ENCODE peak calls at places on chromosome 4, in six cellular contexts. One of them, this sample, is unnamed.

GRCh38 chr4:87227704-87228560 is 7.5 kb upstream of the KLHL8 start:
- DNase-seq in ovary: no peak
- DNase-seq in fibroblast of lung: no peak
- DNase-seq in GM23338: no peak
- DNase-seq in IMR-90: no peak
- DNase-seq in heart right ventricle: no peak
- DNase-seq in this sample: no peak

GRCh38 chr4:37628977-37629609 is 57.1 kb downstream of the RELL1 start:
- DNase-seq in GM23338: no peak
- DNase-seq in heart right ventricle: no peak
- DNase-seq in fibroblast of lung: peak; percentile 81
- DNase-seq in IMR-90: peak; percentile 87
- DNase-seq in ovary: no peak
- DNase-seq in this sample: no peak

GRCh38 chr4:73573794-73574528 is 46.3 kb downstream of the RASSF6 start:
- DNase-seq in heart right ventricle: no peak
- DNase-seq in GM23338: peak; percentile 96
- DNase-seq in fibroblast of lung: peak; percentile 67
- DNase-seq in ovary: peak; percentile 66
- DNase-seq in IMR-90: peak; percentile 82
- DNase-seq in this sample: peak; percentile 52

GRCh38 chr4:10006604-10007435 is 14.5 kb downstream of the SLC2A9 start:
- DNase-seq in ovary: no peak
- DNase-seq in heart right ventricle: no peak
- DNase-seq in IMR-90: no peak
- DNase-seq in GM23338: no peak
- DNase-seq in fibroblast of lung: peak; percentile 42
- DNase-seq in this sample: peak; percentile 38

GRCh38 chr4:40514409-40515025 is 115.1 kb downstream of the RBM47 start:
- DNase-seq in heart right ventricle: no peak
- DNase-seq in GM23338: no peak
- DNase-seq in IMR-90: no peak
- DNase-seq in fibroblast of lung: no peak
- DNase-seq in ovary: no peak
- DNase-seq in this sample: no peak

GRCh38 chr4:92101609-92102231 is 202.0 kb upstream of the GRID2 start:
- DNase-seq in fibroblast of lung: peak; percentile 78
- DNase-seq in ovary: no peak
- DNase-seq in GM23338: no peak
- DNase-seq in heart right ventricle: no peak
- DNase-seq in IMR-90: peak; percentile 15
- DNase-seq in this sample: no peak

GRCh38 chr4:100876546-100876945 is 358.7 kb upstream of the EMCN start:
- DNase-seq in GM23338: no peak
- DNase-seq in fibroblast of lung: no peak
- DNase-seq in ovary: no peak
- DNase-seq in heart right ventricle: no peak
- DNase-seq in IMR-90: no peak
- DNase-seq in this sample: no peak

GRCh38 chr4:140367738-140368137 is 5.7 kb upstream of the SCOC start:
- DNase-seq in fibroblast of lung: peak; percentile 74
- DNase-seq in ovary: no peak
- DNase-seq in heart right ventricle: no peak
- DNase-seq in GM23338: no peak
- DNase-seq in IMR-90: peak; percentile 58
- DNase-seq in this sample: no peak

GRCh38 chr4:121950680-121951569 is 935 bp downstream of the TRPC3 start:
- DNase-seq in fibroblast of lung: peak; percentile 23
- DNase-seq in GM23338: peak; percentile 44
- DNase-seq in IMR-90: peak; percentile 18
- DNase-seq in ovary: no peak
- DNase-seq in heart right ventricle: peak; percentile 18
- DNase-seq in this sample: no peak

GRCh38 chr4:85756938-85757337 is 282.0 kb downstream of the ARHGAP24 start:
- DNase-seq in ovary: no peak
- DNase-seq in GM23338: peak; percentile 65
- DNase-seq in IMR-90: peak; percentile 62
- DNase-seq in fibroblast of lung: peak; percentile 43
- DNase-seq in heart right ventricle: no peak
- DNase-seq in this sample: no peak

GRCh38 chr4:1330761-1331590 is 16.0 kb upstream of the UVSSA start:
- DNase-seq in ovary: no peak
- DNase-seq in heart right ventricle: no peak
- DNase-seq in IMR-90: no peak
- DNase-seq in fibroblast of lung: no peak
- DNase-seq in GM23338: no peak
- DNase-seq in this sample: no peak

GRCh38 chr4:146112389-146112788 is 63.1 kb upstream of the LSM6 start:
- DNase-seq in IMR-90: no peak
- DNase-seq in fibroblast of lung: no peak
- DNase-seq in ovary: no peak
- DNase-seq in heart right ventricle: no peak
- DNase-seq in GM23338: no peak
- DNase-seq in this sample: no peak

GRCh38 chr4:10032625-10033024 is 11.3 kb upstream of the SLC2A9 start:
- DNase-seq in IMR-90: peak; percentile 75
- DNase-seq in GM23338: no peak
- DNase-seq in heart right ventricle: no peak
- DNase-seq in ovary: no peak
- DNase-seq in fibroblast of lung: peak; percentile 86
- DNase-seq in this sample: no peak

GRCh38 chr4:173521474-173522159 is 8.4 kb downstream of the HAND2 start:
- DNase-seq in ovary: no peak
- DNase-seq in heart right ventricle: peak; percentile 61
- DNase-seq in IMR-90: no peak
- DNase-seq in GM23338: peak; percentile 35
- DNase-seq in fibroblast of lung: no peak
- DNase-seq in this sample: no peak

GRCh38 chr4:5478116-5478515 is 230.2 kb downstream of the EVC2 start:
- DNase-seq in fibroblast of lung: no peak
- DNase-seq in heart right ventricle: no peak
- DNase-seq in ovary: no peak
- DNase-seq in GM23338: peak; percentile 25
- DNase-seq in IMR-90: no peak
- DNase-seq in this sample: no peak

GRCh38 chr4:43253511-43253910 is 361.0 kb downstream of the GRXCR1 start:
- DNase-seq in ovary: no peak
- DNase-seq in heart right ventricle: no peak
- DNase-seq in IMR-90: no peak
- DNase-seq in fibroblast of lung: no peak
- DNase-seq in GM23338: no peak
- DNase-seq in this sample: no peak

GRCh38 chr4:182486895-182487294 is 243.7 kb downstream of the TENM3 start:
- DNase-seq in IMR-90: no peak
- DNase-seq in heart right ventricle: no peak
- DNase-seq in GM23338: peak; percentile 19
- DNase-seq in ovary: no peak
- DNase-seq in fibroblast of lung: peak; percentile 44
- DNase-seq in this sample: no peak

GRCh38 chr4:117783716-117784115 is 250.6 kb upstream of the NDST3 start:
- DNase-seq in ovary: no peak
- DNase-seq in fibroblast of lung: peak; percentile 71
- DNase-seq in GM23338: no peak
- DNase-seq in IMR-90: peak; percentile 62
- DNase-seq in heart right ventricle: no peak
- DNase-seq in this sample: no peak

GRCh38 chr4:54281060-54281781 is 52.1 kb downstream of the PDGFRA start:
- DNase-seq in heart right ventricle: peak; percentile 75
- DNase-seq in IMR-90: peak; percentile 93
- DNase-seq in ovary: peak; percentile 76
- DNase-seq in fibroblast of lung: peak; percentile 98
- DNase-seq in GM23338: peak; percentile 11
- DNase-seq in this sample: peak; percentile 71

GRCh38 chr4:166585491-166585890 is 648.8 kb downstream of the SPOCK3 start:
- DNase-seq in GM23338: no peak
- DNase-seq in fibroblast of lung: no peak
- DNase-seq in IMR-90: no peak
- DNase-seq in ovary: no peak
- DNase-seq in heart right ventricle: no peak
- DNase-seq in this sample: no peak

GRCh38 chr4:127881565-127881869 is 824 bp downstream of the PLK4 start:
- DNase-seq in fibroblast of lung: no peak
- DNase-seq in heart right ventricle: no peak
- DNase-seq in ovary: no peak
- DNase-seq in GM23338: no peak
- DNase-seq in IMR-90: no peak
- DNase-seq in this sample: no peak

GRCh38 chr4:29046166-29046565 is 1674.0 kb upstream of the PCDH7 start:
- DNase-seq in GM23338: no peak
- DNase-seq in ovary: no peak
- DNase-seq in fibroblast of lung: peak; percentile 47
- DNase-seq in heart right ventricle: no peak
- DNase-seq in IMR-90: peak; percentile 92
- DNase-seq in this sample: no peak

GRCh38 chr4:55393461-55394320 is 2.1 kb upstream of the TMEM165 start:
- DNase-seq in heart right ventricle: no peak
- DNase-seq in fibroblast of lung: peak; percentile 29
- DNase-seq in ovary: no peak
- DNase-seq in IMR-90: peak; percentile 85
- DNase-seq in GM23338: no peak
- DNase-seq in this sample: no peak

GRCh38 chr4:7074423-7074822 is 6.6 kb upstream of the GRPEL1 start:
- DNase-seq in IMR-90: no peak
- DNase-seq in ovary: no peak
- DNase-seq in heart right ventricle: no peak
- DNase-seq in fibroblast of lung: peak; percentile 19
- DNase-seq in GM23338: no peak
- DNase-seq in this sample: no peak

GRCh38 chr4:139557506-139558110 is 1.6 kb upstream of the SETD7 start:
- DNase-seq in GM23338: peak; percentile 42
- DNase-seq in heart right ventricle: no peak
- DNase-seq in IMR-90: no peak
- DNase-seq in fibroblast of lung: no peak
- DNase-seq in ovary: no peak
- DNase-seq in this sample: no peak

GRCh38 chr4:184421558-184422155 is 52.7 kb downstream of the IRF2 start:
- DNase-seq in IMR-90: no peak
- DNase-seq in ovary: no peak
- DNase-seq in fibroblast of lung: no peak
- DNase-seq in GM23338: no peak
- DNase-seq in heart right ventricle: no peak
- DNase-seq in this sample: no peak

GRCh38 chr4:18847276-18847890 is 825.8 kb upstream of the LCORL start:
- DNase-seq in GM23338: no peak
- DNase-seq in fibroblast of lung: peak; percentile 37
- DNase-seq in heart right ventricle: no peak
- DNase-seq in ovary: no peak
- DNase-seq in IMR-90: no peak
- DNase-seq in this sample: no peak

GRCh38 chr4:13988347-13989265 is 361.1 kb upstream of the BOD1L1 start:
- DNase-seq in IMR-90: peak; percentile 97
- DNase-seq in ovary: peak; percentile 20
- DNase-seq in GM23338: no peak
- DNase-seq in heart right ventricle: no peak
- DNase-seq in fibroblast of lung: peak; percentile 98
- DNase-seq in this sample: no peak

GRCh38 chr4:139873111-139873866 is 207.7 kb downstream of the MGST2 start:
- DNase-seq in heart right ventricle: no peak
- DNase-seq in IMR-90: peak; percentile 34
- DNase-seq in GM23338: no peak
- DNase-seq in ovary: no peak
- DNase-seq in fibroblast of lung: peak; percentile 85
- DNase-seq in this sample: no peak

GRCh38 chr4:81032174-81032551 is 1.7 kb downstream of the BMP3 start:
- DNase-seq in IMR-90: no peak
- DNase-seq in ovary: no peak
- DNase-seq in heart right ventricle: no peak
- DNase-seq in GM23338: peak; percentile 41
- DNase-seq in fibroblast of lung: no peak
- DNase-seq in this sample: no peak

GRCh38 chr4:81031389-81032173 is 1.1 kb downstream of the BMP3 start:
- DNase-seq in ovary: no peak
- DNase-seq in heart right ventricle: no peak
- DNase-seq in IMR-90: no peak
- DNase-seq in fibroblast of lung: no peak
- DNase-seq in GM23338: peak; percentile 49
- DNase-seq in this sample: no peak

GRCh38 chr4:81030617-81031388 is at the start of gene BMP3:
- DNase-seq in GM23338: peak; percentile 56
- DNase-seq in IMR-90: peak; percentile 18
- DNase-seq in fibroblast of lung: peak; percentile 35
- DNase-seq in ovary: peak; percentile 20
- DNase-seq in heart right ventricle: no peak
- DNase-seq in this sample: peak; percentile 15

GRCh38 chr4:81032805-81033684 is 2.5 kb downstream of the BMP3 start:
- DNase-seq in ovary: no peak
- DNase-seq in heart right ventricle: no peak
- DNase-seq in GM23338: no peak
- DNase-seq in IMR-90: peak; percentile 16
- DNase-seq in fibroblast of lung: no peak
- DNase-seq in this sample: no peak

GRCh38 chr4:81030061-81030616 is 369 bp upstream of the BMP3 start:
- DNase-seq in heart right ventricle: no peak
- DNase-seq in ovary: no peak
- DNase-seq in fibroblast of lung: no peak
- DNase-seq in IMR-90: no peak
- DNase-seq in GM23338: peak; percentile 79
- DNase-seq in this sample: no peak
- H3K4me3 ChIP-seq in heart right ventricle: peak overlapping the region; percentile 14
- H3K4me3 ChIP-seq in ovary: peak overlapping the region; percentile 33
- H3K4me3 ChIP-seq in fibroblast of lung: peak overlapping the region; percentile 52
- H3K4me3 ChIP-seq in IMR-90: peak overlapping the region; percentile 38
- H3K4me3 ChIP-seq in GM23338: peak overlapping the region; percentile 77
- H3K4me3 ChIP-seq in this sample: peak overlapping the region; percentile 42

DNA sequence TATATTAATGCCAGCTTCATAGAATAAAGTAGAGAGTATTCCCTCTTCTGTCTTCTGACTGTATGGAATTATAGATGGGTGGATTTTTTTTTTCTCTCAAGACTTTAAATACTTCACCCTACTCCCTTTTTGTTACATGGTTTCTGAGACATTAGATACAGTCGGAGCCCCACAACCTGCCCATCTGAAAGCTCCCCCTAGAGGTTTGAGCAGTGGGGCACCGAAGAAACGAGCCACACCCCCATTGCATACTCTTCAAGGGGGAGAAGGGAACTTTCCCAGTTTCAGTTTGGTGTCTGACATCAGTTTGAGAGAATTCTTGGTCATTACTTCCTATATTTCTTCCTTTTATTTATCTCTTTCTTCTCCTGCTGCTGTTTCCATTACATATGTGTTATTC is 437.6 kb upstream of the AGA start:
- DNase-seq in GM23338: peak; percentile 69
- DNase-seq in ovary: no peak
- DNase-seq in fibroblast of lung: no peak
- DNase-seq in heart right ventricle: no peak
- DNase-seq in IMR-90: no peak
- DNase-seq in this sample: no peak
- TF ChIP-seq CTCF in GM23338: peak; percentile 76
- TF ChIP-seq CTCF in ovary: no peak
- TF ChIP-seq CTCF in fibroblast of lung: no peak
- TF ChIP-seq CTCF in heart right ventricle: no peak
- TF ChIP-seq CTCF in IMR-90: no peak
- TF ChIP-seq CTCF in this sample: no peak

GRCh38 chr4:2593003-2593402 is 56.6 kb downstream of the FAM193A start:
- DNase-seq in IMR-90: no peak
- DNase-seq in fibroblast of lung: no peak
- DNase-seq in GM23338: peak; percentile 17
- DNase-seq in heart right ventricle: no peak
- DNase-seq in ovary: no peak
- DNase-seq in this sample: no peak
- H3K4me1 ChIP-seq in IMR-90: peaks cover 32% of the 10 kb centered on the region
- H3K4me1 ChIP-seq in fibroblast of lung: peaks cover 5% of the 10 kb centered on the region
- H3K4me1 ChIP-seq in GM23338: peaks cover 67% of the 10 kb centered on the region
- H3K4me1 ChIP-seq in heart right ventricle: peaks cover 90% of the 10 kb centered on the region
- H3K4me1 ChIP-seq in ovary: peaks cover 29% of the 10 kb centered on the region
- H3K4me1 ChIP-seq in this sample: peaks cover 13% of the 10 kb centered on the region

GRCh38 chr4:163330828-163331628 is 1.4 kb downstream of the NPY1R start:
- DNase-seq in ovary: no peak
- DNase-seq in GM23338: no peak
- DNase-seq in IMR-90: no peak
- DNase-seq in fibroblast of lung: no peak
- DNase-seq in heart right ventricle: no peak
- DNase-seq in this sample: peak; percentile 39
- H3K4me3 ChIP-seq in ovary: peak overlapping the region; percentile 47
- H3K4me3 ChIP-seq in GM23338: peak overlapping the region; percentile 92
- H3K4me3 ChIP-seq in IMR-90: no peak overlapping the region
- H3K4me3 ChIP-seq in fibroblast of lung: peak overlapping the region; percentile 10
- H3K4me3 ChIP-seq in heart right ventricle: no peak overlapping the region
- H3K4me3 ChIP-seq in this sample: peak overlapping the region; percentile 42

This sample was measured in pancreas.